ENCODE peak calls at places on chromosomes 16 and 17, in four cellular contexts. L, S, T and J are unnamed samples.

GRCh38 chr16:20319406-20319805 is 7.9 kb downstream of the GP2 start:
- DNase-seq in S (peak; percentile 61), T (no peak), L (no peak), J (no peak)

GRCh38 chr16:85421338-85422123 is 191.6 kb upstream of the GSE1 start:
- DNase-seq in T (peak; percentile 13), L (no peak), S (peak; percentile 20), J (no peak)

GRCh38 chr17:83153681-83154310 is 74.4 kb downstream of the METRNL start:
- DNase-seq in L (no peak), S (no peak), T (no peak), J (no peak)

GRCh38 chr16:58024673-58025350 is 742 bp upstream of the MMP15 start:
- DNase-seq in L (peak; percentile 27), T (peak; percentile 38), S (peak; percentile 79), J (peak; percentile 34)

GRCh38 chr17:31580331-31581021 is 189.0 kb downstream of the RAB11FIP4 start:
- DNase-seq in L (no peak), T (no peak), S (peak; percentile 40), J (peak; percentile 64)

GRCh38 chr17:79627766-79628690 is 17.2 kb upstream of the RBFOX3 start:
- DNase-seq in T (no peak), S (peak; percentile 2), L (no peak), J (no peak)

GRCh38 chr17:74780443-74781238 is 4.5 kb upstream of the NAT9 start:
- DNase-seq in L (peak; percentile 57), T (no peak), S (no peak), J (peak; percentile 35)

GRCh38 chr17:27339836-27340550 is 46.1 kb downstream of the WSB1 start:
- DNase-seq in L (peak; percentile 65), S (no peak), T (no peak), J (no peak)

GRCh38 chr16:74111583-74111982 is 185.0 kb upstream of the PSMD7 start:
- DNase-seq in S (no peak), T (no peak), L (no peak), J (no peak)

GRCh38 chr17:48045270-48046001 is 2.7 kb upstream of the NFE2L1 start:
- DNase-seq in L (no peak), T (no peak), S (peak; percentile 72), J (no peak)

GRCh38 chr17:59488805-59489204 is 76.6 kb upstream of the DHX40 start:
- DNase-seq in S (no peak), T (no peak), L (no peak), J (no peak)

GRCh38 chr17:56514899-56515298 is 78.6 kb upstream of the NOG start:
- DNase-seq in L (no peak), S (no peak), T (no peak), J (no peak)

GRCh38 chr16:24279982-24280381 is 23.8 kb downstream of the CACNG3 start:
- DNase-seq in L (no peak), T (no peak), S (no peak), J (no peak)

GRCh38 chr16:85278851-85279250 is 166.6 kb upstream of the CIBAR2 start:
- DNase-seq in S (no peak), L (no peak), T (no peak), J (no peak)

GRCh38 chr17:7478276-7479138 is 924 bp downstream of the ZBTB4 start:
- DNase-seq in S (peak; percentile 60), T (peak; percentile 41), L (peak; percentile 84), J (peak; percentile 30)

GRCh38 chr16:83615131-83615530 is 192.6 kb upstream of the HSBP1 start:
- DNase-seq in S (no peak), L (no peak), T (no peak), J (no peak)

GRCh38 chr17:5587431-5588032 is 3.2 kb upstream of the NLRP1 start:
- DNase-seq in T (peak; percentile 48), S (peak; percentile 52), L (peak; percentile 81), J (peak; percentile 78)

GRCh38 chr16:21156767-21157467 is 1.6 kb upstream of the LDAF1 start:
- DNase-seq in S (peak; percentile 43), L (peak; percentile 67), T (peak; percentile 37), J (peak; percentile 74)

GRCh38 chr17:63476494-63476856 is 386 bp upstream of the ACE start:
- DNase-seq in T (peak; percentile 71), S (no peak), L (no peak), J (no peak)

GRCh38 chr16:4378202-4378666 is 6.6 kb downstream of the VASN start:
- DNase-seq in S (peak; percentile 19), L (no peak), T (no peak), J (no peak)

GRCh38 chr17:28324272-28324745 is 5.3 kb downstream of the TMEM97 start:
- DNase-seq in L (no peak), T (no peak), S (peak; percentile 50), J (no peak)

GRCh38 chr16:47392114-47392513 is 68.7 kb downstream of the ITFG1 start:
- DNase-seq in L (no peak), T (no peak), S (no peak), J (no peak)

GRCh38 chr17:10111907-10112452 is 86.4 kb downstream of the GAS7 start:
- DNase-seq in T (no peak), L (no peak), S (no peak), J (no peak)

GRCh38 chr17:57107498-57108101 is 22.6 kb downstream of the AKAP1 start:
- DNase-seq in L (no peak), S (no peak), T (no peak), J (no peak)

GRCh38 chr17:70295732-70296131 is 126.4 kb downstream of the KCNJ2 start:
- DNase-seq in L (no peak), S (no peak), T (no peak), J (no peak)

GRCh38 chr17:15289285-15290185 is 24.4 kb upstream of the PMP22 start:
- DNase-seq in T (no peak), S (no peak), L (no peak), J (peak; percentile 65)

GRCh38 chr16:3266873-3267537 is 10.6 kb upstream of the MEFV start:
- DNase-seq in L (peak; percentile 62), S (no peak), T (no peak), J (peak; percentile 74)

GRCh38 chr17:6779411-6779810 is 3.4 kb downstream of the FBXO39 start:
- DNase-seq in T (no peak), L (no peak), S (no peak), J (no peak)

GRCh38 chr16:86611517-86611840 is 33.1 kb downstream of the FOXL1 start:
- DNase-seq in L (no peak), S (no peak), T (no peak), J (no peak)

GRCh38 chr17:19288453-19288852 is 51.3 kb downstream of the EPN2 start:
- DNase-seq in S (no peak), L (no peak), T (peak; percentile 20), J (no peak)

GRCh38 chr16:57764341-57765159 is 29.0 kb downstream of the KATNB1 start:
- DNase-seq in L (peak; percentile 64), S (no peak), T (peak; percentile 52), J (peak; percentile 87)

GRCh38 chr17:32525116-32525515 is 38.3 kb downstream of the CDK5R1 start:
- DNase-seq in L (no peak), T (no peak), S (no peak), J (no peak)

GRCh38 chr16:83887088-83887487 is 11.8 kb upstream of the MLYCD start:
- DNase-seq in L (no peak), S (peak; percentile 22), T (no peak), J (no peak)

GRCh38 chr17:39747745-39748144 is 10.0 kb downstream of the GRB7 start:
- DNase-seq in S (no peak), T (no peak), L (no peak), J (no peak)

GRCh38 chr17:16529906-16530305 is 37.9 kb upstream of the LRRC75A start:
- DNase-seq in S (no peak), T (no peak), L (no peak), J (no peak)

GRCh38 chr16:27676807-27677206 is 126.9 kb downstream of the KATNIP start:
- DNase-seq in L (no peak), T (no peak), S (no peak), J (peak; percentile 72)

GRCh38 chr17:39113871-39114270 is 37.6 kb downstream of the PLXDC1 start:
- DNase-seq in L (no peak), T (no peak), S (no peak), J (no peak)

GRCh38 chr16:4160663-4161436 is 44.6 kb upstream of the ADCY9 start:
- DNase-seq in T (no peak), L (no peak), S (no peak), J (no peak)